ENCODE peak calls at places on chromosomes 1 and 21, in nine cellular contexts. X, N, R, G, F, I, A, H and V are unnamed samples.

GRCh38 chr21:21666689-21667088 is 668.5 kb downstream of the NCAM2 start:
- DNase-seq in N (no peak), G (no peak), H (no peak), F (no peak), A (no peak), R (no peak), X (no peak), I (no peak), V (no peak)

GRCh38 chr21:38337793-38338192 is 81.0 kb downstream of the KCNJ15 start:
- DNase-seq in N (no peak), R (no peak), I (no peak), F (no peak), H (no peak), A (no peak), G (no peak), X (no peak), V (no peak)

GRCh38 chr1:8370046-8370881 is 52.4 kb downstream of the SLC45A1 start:
- DNase-seq in X (no peak), G (no peak), N (no peak), I (no peak), F (no peak), A (no peak), H (no peak), R (no peak), V (no peak)

GRCh38 chr21:33244082-33244780 is 14.5 kb downstream of the IFNAR2 start:
- DNase-seq in I (no peak), X (no peak), H (no peak), F (peak), A (no peak), R (no peak), N (no peak), G (no peak), V (no peak)

GRCh38 chr1:101108123-101108522 is 82.5 kb upstream of the DPH5 start:
- DNase-seq in G (no peak), I (no peak), F (no peak), A (no peak), H (no peak), X (no peak), N (no peak), R (no peak), V (no peak)

GRCh38 chr1:198155253-198155652 is 1.5 kb upstream of the NEK7 start:
- DNase-seq in R (no peak), G (no peak), I (no peak), H (peak), X (no peak), N (peak), F (peak), A (peak), V (no peak)

GRCh38 chr1:63618001-63618400 is 24.8 kb downstream of the PGM1 start:
- DNase-seq in X (no peak), H (peak), I (no peak), R (no peak), F (peak), G (no peak), A (no peak), N (no peak), V (no peak)

GRCh38 chr1:221435510-221435909 is 306.4 kb downstream of the DUSP10 start:
- DNase-seq in A (peak), F (peak), H (peak), I (no peak), X (peak), G (no peak), R (no peak), N (peak), V (peak)

GRCh38 chr1:23648576-23648975 is 43.0 kb upstream of the RPL11 start:
- DNase-seq in N (no peak), A (no peak), G (no peak), H (no peak), X (no peak), F (no peak), I (no peak), R (no peak), V (no peak)

GRCh38 chr1:208203127-208203847 is 40.9 kb downstream of the PLXNA2 start:
- DNase-seq in N (no peak), H (peak), X (no peak), F (peak), G (no peak), I (no peak), R (peak), A (no peak), V (no peak)

GRCh38 chr1:237962985-237963384 is 72.3 kb upstream of the ZP4 start:
- DNase-seq in X (no peak), F (no peak), N (no peak), A (no peak), H (no peak), G (no peak), R (no peak), I (no peak), V (no peak)

GRCh38 chr1:31102501-31102950 is 37.0 kb upstream of the PUM1 start:
- DNase-seq in A (peak), G (peak), H (peak), F (peak), I (no peak), X (no peak), R (peak), N (no peak), V (no peak)

GRCh38 chr1:89955311-89955710 is 39.6 kb upstream of the ZNF326 start:
- DNase-seq in A (no peak), F (no peak), R (no peak), G (no peak), N (no peak), I (no peak), X (no peak), H (no peak), V (no peak)

GRCh38 chr1:182974792-182975191 is 21.8 kb upstream of the SHCBP1L start:
- DNase-seq in I (no peak), H (no peak), G (no peak), F (no peak), R (no peak), A (no peak), X (no peak), N (no peak), V (no peak)

GRCh38 chr1:25771246-25772114 is 28.5 kb upstream of the SELENON start:
- DNase-seq in F (no peak), G (no peak), X (peak), N (no peak), I (peak), R (peak), H (no peak), A (no peak), V (peak)

GRCh38 chr1:107829083-107829771 is 135.8 kb downstream of the VAV3 start:
- DNase-seq in A (no peak), X (no peak), N (no peak), F (peak), I (no peak), H (no peak), R (no peak), G (no peak), V (no peak)

GRCh38 chr1:160855181-160855981 is 7.3 kb downstream of the CD244 start:
- DNase-seq in G (no peak), X (peak), F (no peak), H (no peak), N (no peak), A (no peak), R (no peak), I (no peak), V (peak)

GRCh38 chr1:8667869-8668595 is 149.4 kb downstream of the RERE start:
- DNase-seq in H (peak), A (peak), G (no peak), X (no peak), F (peak), N (no peak), R (no peak), I (no peak), V (no peak)

GRCh38 chr1:167060141-167061072 is 29.8 kb downstream of the GPA33 start:
- DNase-seq in R (no peak), F (no peak), N (no peak), G (no peak), H (no peak), X (no peak), A (peak), I (no peak), V (no peak)
- TF ChIP-seq CTCF in R (no peak), F (peak), N (peak), G (no peak), H (peak), X (no peak), A (peak), I (no peak), V (no peak)

DNA sequence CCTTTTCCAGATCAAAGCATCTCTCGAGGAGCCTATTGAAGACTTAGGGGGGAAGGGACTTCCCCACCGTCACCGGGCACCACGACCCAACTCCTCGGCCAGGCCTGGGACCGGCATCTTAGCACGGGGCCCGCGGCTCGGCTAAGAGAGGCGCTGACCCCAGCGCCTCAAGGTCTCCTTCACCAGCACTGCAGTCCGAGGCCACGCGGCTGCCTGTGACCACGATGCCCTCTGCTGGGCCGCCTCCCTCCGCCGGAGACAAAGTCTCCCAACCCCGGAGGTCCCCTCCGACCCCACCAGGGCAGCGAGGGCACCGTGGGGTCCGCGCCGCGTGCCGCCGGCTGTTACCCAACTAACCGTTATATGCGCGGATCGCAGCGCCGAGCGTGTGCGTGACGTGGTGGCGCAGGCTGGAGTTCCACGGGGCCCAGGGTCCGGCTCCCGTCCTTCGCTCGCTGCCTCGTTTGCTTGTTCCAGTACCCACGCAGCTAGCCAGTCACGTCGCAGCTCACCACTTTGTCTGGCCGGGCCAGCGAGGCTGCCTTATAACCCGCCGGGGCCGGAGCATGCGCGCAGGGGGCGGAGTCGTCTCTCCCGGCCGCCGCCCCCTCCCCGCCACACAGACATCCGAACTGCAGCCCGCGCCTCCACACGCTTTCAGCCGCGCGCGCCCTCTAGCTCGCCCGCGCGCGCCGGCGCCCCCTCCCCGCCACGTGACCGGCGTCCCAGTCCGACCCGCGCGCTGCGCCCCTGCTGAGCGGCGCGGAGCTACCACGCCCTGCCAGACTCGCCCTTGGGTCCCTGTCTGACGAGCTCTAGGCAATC is at the start of gene SLC16A1:
- DNase-seq in I (peak), N (peak), A (peak), X (peak), F (peak), H (peak), G (peak), R (peak), V (peak)
- TF ChIP-seq CTCF in I (peak), N (no peak), A (peak), X (peak), F (peak), H (peak), G (peak), R (no peak), V (peak)

GRCh38 chr1:206079130-206079529 is 26.2 kb downstream of the RHEX start:
- DNase-seq in F (no peak), A (no peak), H (no peak), X (no peak), N (no peak), G (no peak), I (no peak), R (no peak), V (no peak)

GRCh38 chr1:206080421-206080820 is 27.4 kb downstream of the RHEX start:
- DNase-seq in X (no peak), A (no peak), G (no peak), I (no peak), R (no peak), H (no peak), F (no peak), N (no peak), V (no peak)

GRCh38 chr1:206075786-206076725 is 23.1 kb downstream of the RHEX start:
- DNase-seq in H (no peak), A (peak), R (no peak), G (no peak), X (no peak), F (no peak), N (no peak), I (no peak), V (no peak)

GRCh38 chr1:206070627-206071304 is 17.8 kb downstream of the RHEX start:
- DNase-seq in G (no peak), I (no peak), N (no peak), A (no peak), F (no peak), H (no peak), R (no peak), X (no peak), V (no peak)

DNA sequence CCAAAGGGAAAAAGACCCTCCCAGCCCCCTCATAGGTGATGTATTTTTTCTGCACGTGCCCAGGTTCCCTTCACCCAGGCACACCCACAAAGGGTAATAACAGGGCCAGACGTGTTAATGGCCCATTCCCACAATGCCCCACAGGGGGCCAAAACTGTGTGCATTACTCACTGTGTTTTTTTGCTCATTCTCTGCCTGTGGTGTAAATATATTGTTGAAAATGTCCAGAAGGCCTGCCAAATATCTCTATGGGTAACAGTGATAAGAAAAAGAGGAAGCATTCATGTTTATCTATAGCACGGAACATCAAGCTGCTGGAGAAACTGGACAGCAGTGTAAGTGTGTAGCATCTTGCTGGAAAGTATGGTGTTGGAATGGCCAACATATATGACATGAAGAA is 21.9 kb downstream of the RHEX start:
- DNase-seq in I (no peak), F (peak), R (no peak), N (no peak), G (no peak), H (no peak), A (no peak), X (no peak), V (no peak)
- TF ChIP-seq CTCF in I (no peak), F (peak), R (no peak), N (peak), G (no peak), H (no peak), A (peak), X (no peak), V (no peak)

DNA sequence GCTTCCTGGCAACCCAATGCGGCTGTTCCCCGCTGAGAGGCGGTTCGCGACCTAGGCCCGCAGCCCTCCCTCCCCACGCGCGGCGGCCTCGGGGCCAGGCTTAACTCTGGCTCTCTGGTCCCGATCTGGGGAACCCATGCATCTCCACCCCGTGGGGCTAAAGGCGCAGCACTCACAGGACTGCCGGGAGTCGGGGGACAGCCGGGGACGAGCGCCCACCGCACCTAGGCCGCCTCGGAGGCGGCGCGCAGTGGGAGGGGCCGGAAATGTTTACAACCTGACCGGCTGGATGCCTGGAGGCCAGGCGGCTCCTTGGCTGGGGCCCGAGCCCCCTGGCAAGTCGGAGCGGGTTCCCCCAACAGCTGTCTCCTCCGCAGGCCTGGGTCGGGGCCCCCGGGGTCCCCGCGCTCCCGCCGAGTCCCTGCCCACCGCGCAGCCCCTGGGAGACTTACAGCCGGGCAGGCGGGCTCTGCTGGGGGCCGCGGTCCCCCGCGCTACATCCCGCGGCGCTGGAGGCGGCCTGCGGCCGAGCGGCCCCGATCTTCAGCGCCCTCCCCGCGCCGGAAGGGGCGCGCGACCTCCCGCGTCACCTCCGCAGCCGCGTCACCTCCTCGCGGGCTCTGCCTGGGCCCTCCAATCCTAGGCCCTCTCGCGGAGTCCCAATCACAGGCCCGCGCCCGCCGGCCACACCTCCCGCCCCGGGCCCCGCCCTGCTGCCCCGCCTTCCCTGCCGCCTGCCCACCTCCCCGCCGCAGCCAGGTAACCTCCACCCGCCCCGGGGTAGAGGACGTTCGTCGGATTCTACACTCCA is at the start of gene ADIPOR1:
- DNase-seq in R (peak), H (peak), G (peak), A (peak), F (peak), I (peak), X (peak), N (peak), V (peak)
- TF ChIP-seq CTCF in R (no peak), H (no peak), G (no peak), A (peak), F (no peak), I (peak), X (no peak), N (no peak), V (no peak)

GRCh38 chr1:246609632-246610031 is 43.4 kb downstream of the CNST start:
- DNase-seq in R (no peak), A (peak), H (no peak), G (no peak), F (peak), I (no peak), X (no peak), N (no peak), V (no peak)

GRCh38 chr1:246613131-246613758 is 47.0 kb downstream of the CNST start:
- DNase-seq in H (no peak), R (no peak), A (no peak), G (no peak), F (no peak), X (no peak), N (no peak), I (no peak), V (no peak)

GRCh38 chr1:246607466-246607865 is 41.2 kb downstream of the CNST start:
- DNase-seq in X (no peak), N (no peak), I (no peak), G (no peak), R (no peak), H (no peak), F (no peak), A (no peak), V (no peak)

DNA sequence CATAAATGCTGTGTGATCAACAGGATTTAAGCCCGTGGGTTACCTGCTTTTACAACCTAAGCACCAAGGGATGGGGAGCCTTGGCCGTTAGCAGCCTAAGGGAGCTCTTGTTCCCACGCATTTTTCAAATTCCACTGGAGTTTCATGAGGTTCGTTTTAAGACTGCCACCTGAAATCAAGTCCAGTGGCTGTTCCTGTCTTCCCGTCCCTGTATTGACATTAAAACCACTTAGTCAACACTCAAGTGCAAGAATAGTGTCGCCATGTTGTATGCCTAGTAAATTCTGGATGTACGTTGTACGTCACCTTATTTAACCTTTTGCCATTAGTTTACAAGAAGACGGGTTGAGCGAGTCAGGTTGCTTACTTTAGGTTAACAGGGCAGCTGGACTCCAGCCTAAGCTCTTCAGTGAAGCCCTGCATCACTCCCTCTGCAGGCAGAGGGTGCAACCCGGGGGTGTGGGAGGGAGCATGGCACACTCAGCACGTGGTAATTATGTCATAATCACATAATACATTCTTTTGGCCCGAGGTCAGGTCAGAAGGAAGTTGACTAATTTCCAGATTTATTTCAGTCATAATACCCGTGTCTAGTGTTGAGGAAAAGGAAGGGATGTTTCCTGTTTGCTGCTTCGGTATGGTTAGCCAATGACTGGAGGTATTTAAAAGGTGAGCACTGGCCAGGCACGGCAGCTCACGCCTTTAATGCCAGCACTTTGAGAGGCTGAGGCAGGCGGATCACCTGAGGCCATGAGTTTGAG is 42.5 kb downstream of the CNST start:
- DNase-seq in I (no peak), A (peak), F (peak), R (peak), G (no peak), X (peak), H (peak), N (peak), V (peak)
- TF ChIP-seq CTCF in I (no peak), A (peak), F (peak), R (peak), G (peak), X (no peak), H (peak), N (peak), V (no peak)